ENCODE peak calls at places on chromosomes 7 and 10, in six cellular contexts. One of them, this sample, is unnamed.
A peak's percentile ranks its signal among the peaks of the same experiment; 100 is the strongest.

GRCh38 chr7:73519867-73520672 is 2.0 kb downstream of the BAZ1B start:
- DNase-seq in T follicular helper cell: no peak
- DNase-seq in iris pigment epithelial cell: peak; percentile 27
- DNase-seq in NCI-H345: no peak
- DNase-seq in brain pericyte: no peak
- DNase-seq in stimulated activated CD8-positive, alpha-beta memory T cell treated with anti-CD3 and anti-CD28 coated beads, Interleukin-15, amount 100 ng/mL, for 4 hours: no peak
- DNase-seq in this sample: no peak

GRCh38 chr7:105876964-105877601 is 684 bp upstream of the ATXN7L1 start:
- DNase-seq in T follicular helper cell: no peak
- DNase-seq in iris pigment epithelial cell: peak; percentile 31
- DNase-seq in NCI-H345: peak; percentile 53
- DNase-seq in brain pericyte: no peak
- DNase-seq in stimulated activated CD8-positive, alpha-beta memory T cell treated with anti-CD3 and anti-CD28 coated beads, Interleukin-15, amount 100 ng/mL, for 4 hours: no peak
- DNase-seq in this sample: no peak

GRCh38 chr7:27873981-27874957 is 134.3 kb downstream of the TAX1BP1 start:
- DNase-seq in T follicular helper cell: no peak
- DNase-seq in iris pigment epithelial cell: peak; percentile 60
- DNase-seq in NCI-H345: no peak
- DNase-seq in brain pericyte: peak; percentile 49
- DNase-seq in stimulated activated CD8-positive, alpha-beta memory T cell treated with anti-CD3 and anti-CD28 coated beads, Interleukin-15, amount 100 ng/mL, for 4 hours: no peak
- DNase-seq in this sample: no peak

GRCh38 chr7:36278069-36278766 is 111.4 kb upstream of the ANLN start:
- DNase-seq in T follicular helper cell: no peak
- DNase-seq in iris pigment epithelial cell: no peak
- DNase-seq in NCI-H345: peak; percentile 87
- DNase-seq in brain pericyte: no peak
- DNase-seq in stimulated activated CD8-positive, alpha-beta memory T cell treated with anti-CD3 and anti-CD28 coated beads, Interleukin-15, amount 100 ng/mL, for 4 hours: no peak
- DNase-seq in this sample: no peak

GRCh38 chr7:136214356-136214755 is 237.2 kb upstream of the MTPN start:
- DNase-seq in T follicular helper cell: no peak
- DNase-seq in iris pigment epithelial cell: peak; percentile 0
- DNase-seq in NCI-H345: no peak
- DNase-seq in brain pericyte: no peak
- DNase-seq in stimulated activated CD8-positive, alpha-beta memory T cell treated with anti-CD3 and anti-CD28 coated beads, Interleukin-15, amount 100 ng/mL, for 4 hours: no peak
- DNase-seq in this sample: no peak

GRCh38 chr7:50212016-50212325 is 92.5 kb upstream of the IKZF1 start:
- DNase-seq in T follicular helper cell: no peak
- DNase-seq in iris pigment epithelial cell: no peak
- DNase-seq in NCI-H345: no peak
- DNase-seq in brain pericyte: no peak
- DNase-seq in stimulated activated CD8-positive, alpha-beta memory T cell treated with anti-CD3 and anti-CD28 coated beads, Interleukin-15, amount 100 ng/mL, for 4 hours: no peak
- DNase-seq in this sample: no peak

GRCh38 chr10:81116990-81117389 is 579.3 kb downstream of the SH2D4B start:
- DNase-seq in T follicular helper cell: no peak
- DNase-seq in iris pigment epithelial cell: no peak
- DNase-seq in NCI-H345: no peak
- DNase-seq in brain pericyte: no peak
- DNase-seq in stimulated activated CD8-positive, alpha-beta memory T cell treated with anti-CD3 and anti-CD28 coated beads, Interleukin-15, amount 100 ng/mL, for 4 hours: no peak
- DNase-seq in this sample: no peak

GRCh38 chr7:7136857-7137309 is 45.5 kb upstream of the C1GALT1 start:
- DNase-seq in T follicular helper cell: no peak
- DNase-seq in iris pigment epithelial cell: no peak
- DNase-seq in NCI-H345: no peak
- DNase-seq in brain pericyte: no peak
- DNase-seq in stimulated activated CD8-positive, alpha-beta memory T cell treated with anti-CD3 and anti-CD28 coated beads, Interleukin-15, amount 100 ng/mL, for 4 hours: no peak
- DNase-seq in this sample: no peak

GRCh38 chr10:110033724-110034235 is 26.0 kb downstream of the ADD3 start:
- DNase-seq in T follicular helper cell: no peak
- DNase-seq in iris pigment epithelial cell: no peak
- DNase-seq in NCI-H345: no peak
- DNase-seq in brain pericyte: no peak
- DNase-seq in stimulated activated CD8-positive, alpha-beta memory T cell treated with anti-CD3 and anti-CD28 coated beads, Interleukin-15, amount 100 ng/mL, for 4 hours: no peak
- DNase-seq in this sample: no peak

GRCh38 chr7:37536706-37537105 is 88.0 kb upstream of the ELMO1 start:
- DNase-seq in T follicular helper cell: no peak
- DNase-seq in iris pigment epithelial cell: no peak
- DNase-seq in NCI-H345: no peak
- DNase-seq in brain pericyte: no peak
- DNase-seq in stimulated activated CD8-positive, alpha-beta memory T cell treated with anti-CD3 and anti-CD28 coated beads, Interleukin-15, amount 100 ng/mL, for 4 hours: no peak
- DNase-seq in this sample: no peak

GRCh38 chr10:6592080-6592479 is 12.0 kb upstream of the PRKCQ start:
- DNase-seq in T follicular helper cell: no peak
- DNase-seq in iris pigment epithelial cell: no peak
- DNase-seq in NCI-H345: no peak
- DNase-seq in brain pericyte: no peak
- DNase-seq in stimulated activated CD8-positive, alpha-beta memory T cell treated with anti-CD3 and anti-CD28 coated beads, Interleukin-15, amount 100 ng/mL, for 4 hours: no peak
- DNase-seq in this sample: no peak

GRCh38 chr7:148058753-148059152 is 531.8 kb upstream of the C7orf33 start:
- DNase-seq in T follicular helper cell: no peak
- DNase-seq in iris pigment epithelial cell: no peak
- DNase-seq in NCI-H345: peak; percentile 14
- DNase-seq in brain pericyte: no peak
- DNase-seq in stimulated activated CD8-positive, alpha-beta memory T cell treated with anti-CD3 and anti-CD28 coated beads, Interleukin-15, amount 100 ng/mL, for 4 hours: no peak
- DNase-seq in this sample: no peak

GRCh38 chr7:118185163-118185860 is 1.3 kb downstream of the LSM8 start:
- DNase-seq in T follicular helper cell: no peak
- DNase-seq in iris pigment epithelial cell: peak; percentile 14
- DNase-seq in NCI-H345: no peak
- DNase-seq in brain pericyte: no peak
- DNase-seq in stimulated activated CD8-positive, alpha-beta memory T cell treated with anti-CD3 and anti-CD28 coated beads, Interleukin-15, amount 100 ng/mL, for 4 hours: no peak
- DNase-seq in this sample: no peak

GRCh38 chr7:80807166-80807900 is 111.5 kb downstream of the SEMA3C start:
- DNase-seq in T follicular helper cell: no peak
- DNase-seq in iris pigment epithelial cell: peak; percentile 49
- DNase-seq in NCI-H345: no peak
- DNase-seq in brain pericyte: no peak
- DNase-seq in stimulated activated CD8-positive, alpha-beta memory T cell treated with anti-CD3 and anti-CD28 coated beads, Interleukin-15, amount 100 ng/mL, for 4 hours: no peak
- DNase-seq in this sample: no peak

GRCh38 chr10:88515235-88515634 is 67.9 kb downstream of the RNLS start:
- DNase-seq in T follicular helper cell: no peak
- DNase-seq in iris pigment epithelial cell: peak; percentile 45
- DNase-seq in NCI-H345: no peak
- DNase-seq in brain pericyte: no peak
- DNase-seq in stimulated activated CD8-positive, alpha-beta memory T cell treated with anti-CD3 and anti-CD28 coated beads, Interleukin-15, amount 100 ng/mL, for 4 hours: no peak
- DNase-seq in this sample: no peak